ENCODE peak calls at places on chromosomes 7 and 10, in nine cellular contexts. U is sigmoid colon; J is CD4-positive, CD25-positive, alpha-beta regulatory T cell; G is GM23338; M is MM.1S; L is thyroid gland; T is CD4-positive, alpha-beta memory T cell; R is PC-9; H is IMR-90. C is an unnamed sample.

GRCh38 chr10:86376403-86376802 is 9.8 kb upstream of the GRID1 start:
- DNase-seq in M (no peak), G (no peak), H (no peak), J (no peak), L (no peak), U (peak; percentile 59), T (no peak), R (no peak), C (no peak)

GRCh38 chr10:22438714-22439113 is 93.4 kb downstream of the SPAG6 start:
- DNase-seq in R (no peak), G (no peak), M (no peak), U (no peak), J (no peak), H (no peak), L (no peak), T (no peak), C (no peak)

GRCh38 chr10:15146366-15146765 is 22.1 kb downstream of the NMT2 start:
- DNase-seq in T (no peak), J (no peak), H (no peak), L (no peak), M (no peak), R (no peak), U (no peak), G (peak; percentile 24), C (no peak)

GRCh38 chr10:31961264-31961663 is 32.6 kb upstream of the ARHGAP12 start:
- DNase-seq in G (no peak), M (no peak), R (no peak), T (no peak), L (peak; percentile 36), U (no peak), J (no peak), H (no peak), C (no peak)

GRCh38 chr7:105880571-105881330 is 4.4 kb upstream of the ATXN7L1 start:
- DNase-seq in M (no peak), J (no peak), U (no peak), G (no peak), R (no peak), T (no peak), H (no peak), L (peak; percentile 13), C (no peak)

GRCh38 chr7:50792342-50793114 is 9.8 kb upstream of the GRB10 start:
- DNase-seq in M (no peak), R (peak; percentile 40), U (no peak), G (peak; percentile 67), H (peak; percentile 58), L (peak; percentile 14), T (peak; percentile 19), J (no peak), C (peak; percentile 72)

GRCh38 chr7:55200441-55200840 is 164.7 kb upstream of the LANCL2 start:
- DNase-seq in U (no peak), J (no peak), G (no peak), M (no peak), L (no peak), R (no peak), H (no peak), T (no peak), C (no peak)

GRCh38 chr7:155201325-155202087 is 96.2 kb upstream of the INSIG1 start:
- DNase-seq in G (no peak), R (no peak), M (no peak), U (no peak), T (no peak), J (no peak), H (no peak), L (no peak), C (no peak)

GRCh38 chr10:14385591-14386201 is 55.0 kb upstream of the FRMD4A start:
- DNase-seq in H (peak; percentile 20), L (no peak), G (no peak), R (no peak), T (no peak), J (no peak), U (no peak), M (no peak), C (no peak)

GRCh38 chr10:4498763-4499251 is 327.2 kb upstream of the AKR1E2 start:
- DNase-seq in H (peak; percentile 94), R (no peak), U (no peak), J (no peak), M (no peak), T (no peak), L (no peak), G (no peak), C (no peak)

GRCh38 chr10:112375721-112376577 is 2.0 kb downstream of the ACSL5 start:
- DNase-seq in L (peak; percentile 63), R (peak; percentile 46), T (peak; percentile 72), J (peak; percentile 36), M (peak; percentile 84), G (no peak), U (peak; percentile 71), H (peak; percentile 49), C (peak; percentile 50)

GRCh38 chr7:102117743-102118142 is 168.9 kb upstream of the SH2B2 start:
- DNase-seq in G (no peak), L (no peak), R (no peak), J (no peak), U (no peak), H (peak; percentile 91), M (no peak), T (no peak), C (no peak)

GRCh38 chr10:84540617-84541288 is 212.4 kb downstream of the CCSER2 start:
- DNase-seq in J (peak; percentile 29), H (peak; percentile 44), R (peak; percentile 69), U (peak; percentile 81), L (peak; percentile 70), G (peak; percentile 91), T (peak; percentile 60), M (peak; percentile 51), C (no peak)

GRCh38 chr10:32350811-32351342 is 3.9 kb upstream of the EPC1 start:
- DNase-seq in M (no peak), T (no peak), U (no peak), L (no peak), R (no peak), G (no peak), H (no peak), J (no peak), C (no peak)

GRCh38 chr7:130144632-130145171 is 60.5 kb downstream of the TMEM209 start:
- DNase-seq in H (peak; percentile 58), R (peak; percentile 71), L (peak; percentile 91), T (no peak), U (no peak), J (no peak), M (no peak), G (no peak), C (no peak)

GRCh38 chr10:13206546-13207443 is 27.4 kb downstream of the UCMA start:
- DNase-seq in T (no peak), G (peak; percentile 58), L (peak; percentile 13), M (peak; percentile 47), H (peak; percentile 61), R (no peak), J (no peak), U (no peak), C (no peak)

GRCh38 chr7:22127835-22128527 is 182.3 kb upstream of the CDCA7L start:
- DNase-seq in J (no peak), G (no peak), L (no peak), T (no peak), R (no peak), U (no peak), H (no peak), M (no peak), C (no peak)

GRCh38 chr10:17533731-17534130 is 79.3 kb upstream of the ST8SIA6 start:
- DNase-seq in U (no peak), J (no peak), G (no peak), R (no peak), T (no peak), M (no peak), L (no peak), H (peak; percentile 45), C (no peak)

GRCh38 chr10:48670978-48671913 is 13.4 kb upstream of the WDFY4 start:
- DNase-seq in J (no peak), L (no peak), H (no peak), U (no peak), M (no peak), T (no peak), R (no peak), G (peak; percentile 65), C (no peak)

GRCh38 chr7:15554744-15555143 is 7.1 kb downstream of the AGMO start:
- DNase-seq in R (no peak), T (no peak), U (no peak), G (no peak), M (no peak), J (no peak), H (no peak), L (no peak), C (no peak)

GRCh38 chr7:149771199-149771636 is 2.2 kb downstream of the ZNF467 start:
- DNase-seq in R (no peak), U (no peak), L (peak; percentile 22), G (peak; percentile 30), M (no peak), H (no peak), J (peak; percentile 12), T (no peak), C (no peak)

GRCh38 chr7:151008511-151009323 is 15.6 kb downstream of the ATG9B start:
- DNase-seq in R (no peak), T (peak; percentile 74), M (peak; percentile 89), H (no peak), J (peak; percentile 69), G (peak; percentile 91), U (no peak), L (peak; percentile 58), C (no peak)

GRCh38 chr7:98128346-98128745 is 21.7 kb downstream of the LMTK2 start:
- DNase-seq in H (no peak), M (no peak), G (no peak), R (no peak), T (no peak), U (no peak), L (no peak), J (no peak), C (no peak)
- H3K4me1 ChIP-seq in H (peaks cover 2% of the 10 kb centered on the region), M (peaks cover 17% of the 10 kb centered on the region), G (peaks cover 5% of the 10 kb centered on the region), R (peaks cover 37% of the 10 kb centered on the region), T (peaks cover 34% of the 10 kb centered on the region), U (peaks cover 7% of the 10 kb centered on the region), L (peaks cover 27% of the 10 kb centered on the region), J (peaks cover 29% of the 10 kb centered on the region), C (peaks cover 11% of the 10 kb centered on the region)

GRCh38 chr10:132557696-132558515 is 20.3 kb downstream of the INPP5A start:
- DNase-seq in J (no peak), L (no peak), U (peak; percentile 50), T (no peak), R (no peak), G (no peak), M (no peak), H (no peak), C (no peak)
- H3K4me1 ChIP-seq in J (peaks cover 11% of the 10 kb centered on the region), L (peaks cover 10% of the 10 kb centered on the region), U (peaks cover 58% of the 10 kb centered on the region), T (peaks cover 32% of the 10 kb centered on the region), R (no peaks in the 10 kb centered on the region), G (no peaks in the 10 kb centered on the region), M (no peaks in the 10 kb centered on the region), H (no peaks in the 10 kb centered on the region), C (peaks cover 81% of the 10 kb centered on the region)

GRCh38 chr7:12713625-12714435 is 26.4 kb downstream of the ARL4A start:
- DNase-seq in T (no peak), U (no peak), J (no peak), R (no peak), L (no peak), H (no peak), M (no peak), G (no peak), C (no peak)
- H3K4me1 ChIP-seq in T (peaks cover 17% of the 10 kb centered on the region), U (peaks cover under 1% of the 10 kb centered on the region), J (no peaks in the 10 kb centered on the region), R (peaks cover 8% of the 10 kb centered on the region), L (peaks cover 26% of the 10 kb centered on the region), H (peaks cover 9% of the 10 kb centered on the region), M (no peaks in the 10 kb centered on the region), G (peaks cover 44% of the 10 kb centered on the region), C (peaks cover 9% of the 10 kb centered on the region)

GRCh38 chr7:38535013-38535412 is 96.2 kb downstream of the AMPH start:
- DNase-seq in R (no peak), J (no peak), L (no peak), G (no peak), H (no peak), M (no peak), T (no peak), U (no peak), C (no peak)
- H3K4me1 ChIP-seq in R (no peaks in the 10 kb centered on the region), J (no peaks in the 10 kb centered on the region), L (no peaks in the 10 kb centered on the region), G (no peaks in the 10 kb centered on the region), H (no peaks in the 10 kb centered on the region), M (peaks cover 13% of the 10 kb centered on the region), T (no peaks in the 10 kb centered on the region), U (no peaks in the 10 kb centered on the region), C (no peaks in the 10 kb centered on the region)